ENCODE peak calls at places on chromosomes 7 and 10, in six cellular contexts. Z is CD4-positive, CD25-positive, alpha-beta regulatory T cell; C is endothelial cell; F is CD8-positive, alpha-beta memory T cell; E is stimulated activated CD8-positive, alpha-beta memory T cell treated with anti-CD3 and anti-CD28 coated beads, Interleukin-4, amount 100 ng/mL, for 1 hour; P is A172. B is an unnamed sample.

GRCh38 chr10:69571618-69572158 is 1.5 kb downstream of the NEUROG3 start:
- DNase-seq in C (no peak), P (no peak), F (no peak), Z (no peak), E (no peak), B (no peak)

GRCh38 chr10:16741540-16741939 is 75.7 kb downstream of the RSU1 start:
- DNase-seq in F (no peak), P (no peak), E (no peak), Z (no peak), C (no peak), B (no peak)

GRCh38 chr10:93600446-93600860 is 582 bp downstream of the RBP4 start:
- DNase-seq in F (no peak), C (no peak), E (no peak), Z (no peak), P (no peak), B (no peak)

GRCh38 chr10:30134546-30134945 is 75.2 kb upstream of the JCAD start:
- DNase-seq in F (no peak), P (no peak), Z (no peak), C (no peak), E (no peak), B (no peak)

GRCh38 chr10:79246209-79246581 is 101.1 kb upstream of the PPIF start:
- DNase-seq in E (no peak), P (no peak), Z (no peak), F (no peak), C (no peak), B (no peak)

GRCh38 chr10:10869592-10869991 is 148.1 kb upstream of the CELF2 start:
- DNase-seq in F (no peak), C (no peak), E (no peak), P (no peak), Z (peak; percentile 17), B (no peak)

GRCh38 chr7:128203710-128204214 is 37.3 kb upstream of the LEP start:
- DNase-seq in Z (no peak), P (no peak), F (no peak), E (no peak), C (no peak), B (no peak)

GRCh38 chr7:48872548-48872947 is 51.8 kb upstream of the CDC14C start:
- DNase-seq in E (no peak), F (no peak), Z (no peak), C (no peak), P (no peak), B (no peak)

GRCh38 chr10:98486421-98486820 is 39.7 kb upstream of the HPS1 start:
- DNase-seq in C (no peak), F (no peak), P (peak; percentile 54), E (no peak), Z (no peak), B (no peak)

GRCh38 chr7:127474457-127474856 is 81.9 kb upstream of the ZNF800 start:
- DNase-seq in F (no peak), P (peak; percentile 4), E (no peak), Z (no peak), C (no peak), B (no peak)

GRCh38 chr7:43669286-43670081 is 59.8 kb downstream of the COA1 start:
- DNase-seq in Z (peak; percentile 74), P (peak; percentile 42), F (peak; percentile 85), C (no peak), E (no peak), B (peak; percentile 27)

GRCh38 chr10:86149264-86149663 is 217.3 kb downstream of the GRID1 start:
- DNase-seq in C (no peak), E (no peak), Z (no peak), P (no peak), F (no peak), B (no peak)